ENCODE peak calls at places on chromosomes 1 and 21, in eight cellular contexts. B is transverse colon; X is mammary epithelial cell; K is aorta; L is right lobe of liver; E is effector memory CD4-positive, alpha-beta T cell; S is psoas muscle; I is neural progenitor cell. T is an unnamed sample.

GRCh38 chr1:32972814-32973428 is 8.3 kb upstream of the RNF19B start:
- DNase-seq in B (peak; percentile 43), X (no peak), K (peak; percentile 87), L (peak; percentile 63), E (no peak), S (peak; percentile 47), I (peak; percentile 91), T (peak; percentile 46)

GRCh38 chr1:39609618-39610331 is 29.7 kb downstream of the HEYL start:
- DNase-seq in B (peak; percentile 66), X (peak; percentile 15), K (peak; percentile 92), L (peak; percentile 57), E (peak; percentile 68), S (peak; percentile 77), I (peak; percentile 86), T (peak; percentile 46)

GRCh38 chr1:36446261-36446660 is 4.0 kb downstream of the OSCP1 start:
- DNase-seq in B (no peak), X (no peak), K (no peak), L (no peak), E (no peak), S (no peak), I (peak; percentile 64), T (no peak)

GRCh38 chr1:119674110-119674509 is 26.0 kb upstream of the ZNF697 start:
- DNase-seq in B (no peak), X (peak; percentile 94), K (no peak), L (no peak), E (no peak), S (no peak), I (peak; percentile 20), T (no peak)

GRCh38 chr1:208461680-208462079 is 217.5 kb upstream of the PLXNA2 start:
- DNase-seq in B (no peak), X (no peak), K (no peak), L (no peak), E (no peak), S (no peak), I (peak; percentile 33), T (no peak)

GRCh38 chr1:7375781-7376660 is 395.1 kb upstream of the VAMP3 start:
- DNase-seq in B (no peak), X (no peak), K (peak; percentile 34), L (no peak), E (no peak), S (no peak), I (no peak), T (no peak)

GRCh38 chr1:198641506-198641905 is 2.7 kb downstream of the PTPRC start:
- DNase-seq in B (no peak), X (peak; percentile 37), K (no peak), L (no peak), E (no peak), S (no peak), I (no peak), T (no peak)

GRCh38 chr1:94672934-94673333 is 131.4 kb upstream of the F3 start:
- DNase-seq in B (no peak), X (no peak), K (no peak), L (no peak), E (no peak), S (no peak), I (no peak), T (no peak)

GRCh38 chr1:232634086-232634485 is 4.2 kb upstream of the SIPA1L2 start:
- DNase-seq in B (peak; percentile 74), X (no peak), K (no peak), L (peak; percentile 67), E (no peak), S (peak; percentile 39), I (no peak), T (peak; percentile 86)

GRCh38 chr1:167601442-167602380 is 28.3 kb upstream of the RCSD1 start:
- DNase-seq in B (peak; percentile 34), X (peak; percentile 25), K (no peak), L (peak; percentile 47), E (no peak), S (peak; percentile 40), I (no peak), T (peak; percentile 16)

GRCh38 chr1:183636783-183637182 is 1.2 kb upstream of the ARPC5 start:
- DNase-seq in B (no peak), X (no peak), K (no peak), L (no peak), E (no peak), S (no peak), I (no peak), T (no peak)

GRCh38 chr1:204828352-204828850 is 42.3 kb upstream of the NFASC start:
- DNase-seq in B (peak; percentile 71), X (peak; percentile 72), K (peak; percentile 89), L (peak; percentile 46), E (no peak), S (peak; percentile 73), I (peak; percentile 96), T (peak; percentile 43)

GRCh38 chr1:86741947-86742572 is 37.7 kb downstream of the SH3GLB1 start:
- DNase-seq in B (peak; percentile 20), X (peak; percentile 12), K (no peak), L (no peak), E (peak; percentile 38), S (no peak), I (peak; percentile 30), T (peak; percentile 60)

GRCh38 chr1:64038965-64039926 is 164.2 kb upstream of the UBE2U start:
- DNase-seq in B (no peak), X (peak; percentile 100), K (no peak), L (no peak), E (no peak), S (peak; percentile 37), I (peak; percentile 31), T (peak; percentile 22)

GRCh38 chr1:100035214-100035613 is 65.4 kb downstream of the SLC35A3 start:
- DNase-seq in B (no peak), X (no peak), K (no peak), L (no peak), E (no peak), S (no peak), I (no peak), T (no peak)

DNA sequence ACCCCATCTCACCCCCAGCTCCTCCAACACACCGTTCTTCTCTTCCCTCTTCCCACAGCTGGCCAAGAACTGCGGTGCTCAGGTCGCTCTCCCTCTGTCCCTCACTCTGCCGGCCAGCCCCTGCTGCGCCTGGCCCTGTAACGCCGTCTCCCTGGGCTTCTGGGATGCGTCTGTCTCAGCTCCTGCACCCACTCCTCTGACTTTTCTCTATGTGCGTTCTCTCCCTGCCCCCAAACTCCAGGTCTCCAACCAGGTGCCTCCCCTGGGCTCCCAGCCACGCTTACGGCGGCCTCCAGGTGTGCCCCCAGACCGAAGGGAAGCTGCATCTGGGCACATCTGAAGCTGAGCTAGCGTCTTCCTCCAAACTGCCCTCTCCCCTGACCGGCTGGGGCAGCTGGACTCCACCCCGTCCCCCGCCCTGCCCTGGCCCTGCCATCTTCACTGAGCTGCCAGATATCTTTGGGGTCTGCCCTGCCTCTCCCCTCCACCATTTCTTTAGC is 2.6 kb downstream of the KRTAP10-12 start:
- DNase-seq in B (no peak), X (no peak), K (no peak), L (no peak), E (no peak), S (no peak), I (no peak), T (no peak)
- H3K27me3 ChIP-seq in B (peaks cover 88% of the 10 kb centered on the region), X (peaks cover 9% of the 10 kb centered on the region), K (no peaks in the 10 kb centered on the region), L (no peaks in the 10 kb centered on the region), E (peaks cover 31% of the 10 kb centered on the region), S (peaks cover 77% of the 10 kb centered on the region), I (peaks cover 25% of the 10 kb centered on the region), T (no peaks in the 10 kb centered on the region)

DNA sequence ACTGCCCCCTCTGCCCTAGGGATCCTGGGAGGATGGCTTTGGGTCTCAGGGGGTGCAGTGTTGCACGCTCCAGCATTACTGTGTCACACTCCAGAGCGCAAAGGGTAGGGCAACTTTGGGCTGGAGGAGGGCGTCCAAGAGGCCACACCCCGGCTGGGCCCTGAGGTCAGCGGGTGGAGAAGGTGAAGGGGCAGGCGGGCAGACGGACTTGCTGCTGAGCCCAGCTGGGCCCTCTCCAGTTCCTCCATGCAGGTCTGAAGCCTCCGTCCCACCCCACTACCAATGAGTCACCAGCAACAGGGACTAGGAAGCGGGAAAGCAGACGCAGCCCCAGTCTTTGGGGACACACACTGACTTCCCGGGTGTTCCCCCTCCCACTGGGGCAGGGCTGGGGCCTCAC is 116.0 kb downstream of the CASZ1 start:
- DNase-seq in B (peak; percentile 39), X (no peak), K (no peak), L (no peak), E (no peak), S (no peak), I (no peak), T (peak; percentile 53)
- H3K27ac ChIP-seq in B (peak overlapping the region; percentile 79), X (no peak overlapping the region), K (no peak overlapping the region), L (no peak overlapping the region), E (no peak overlapping the region), S (peak overlapping the region; percentile 87), I (no peak overlapping the region), T (no peak overlapping the region)

GRCh38 chr1:113248494-113248893 is 141.8 kb upstream of the MAGI3 start:
- DNase-seq in B (peak; percentile 35), X (peak; percentile 9), K (no peak), L (no peak), E (no peak), S (no peak), I (no peak), T (no peak)
- H3K27me3 ChIP-seq in B (no peaks in the 10 kb centered on the region), X (no peaks in the 10 kb centered on the region), K (no peaks in the 10 kb centered on the region), L (no peaks in the 10 kb centered on the region), E (no peaks in the 10 kb centered on the region), S (peaks cover 4% of the 10 kb centered on the region), I (no peaks in the 10 kb centered on the region), T (no peaks in the 10 kb centered on the region)

DNA sequence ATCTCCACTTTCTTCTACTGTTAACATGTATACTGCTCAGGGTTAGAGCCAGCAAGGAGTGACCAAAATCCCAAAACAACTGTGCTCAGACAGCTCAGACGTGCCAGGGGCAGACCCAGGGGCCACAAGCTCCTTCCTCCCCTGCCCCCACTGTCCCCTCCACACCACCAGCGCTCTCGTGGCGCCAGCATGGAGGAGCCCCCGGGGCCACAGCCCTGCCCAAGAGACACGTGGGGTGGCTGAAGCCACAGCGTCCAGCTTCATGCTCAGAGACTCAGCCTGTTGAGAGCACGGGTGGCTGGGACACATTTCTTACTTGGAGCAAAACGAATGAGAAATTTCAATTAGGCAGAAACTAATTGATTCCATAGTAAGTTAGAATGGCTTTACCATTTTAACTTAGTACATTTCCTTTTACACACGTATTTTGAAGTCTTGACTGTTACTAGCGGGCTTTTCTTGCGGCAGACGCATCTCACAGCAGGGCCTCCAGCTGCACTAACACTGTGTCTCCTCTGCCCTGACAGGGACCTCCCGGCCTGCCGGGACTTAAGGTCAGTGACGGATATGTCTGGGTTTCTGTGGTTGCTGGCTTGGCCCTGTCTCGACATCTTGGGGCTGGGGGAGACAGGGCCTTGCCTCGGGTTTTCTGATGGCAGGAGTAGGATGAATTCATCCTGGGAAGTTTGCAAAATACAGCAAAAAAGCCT is 54.2 kb downstream of the SLC19A1 start:
- DNase-seq in B (no peak), X (no peak), K (no peak), L (no peak), E (no peak), S (no peak), I (peak; percentile 48), T (no peak)
- H3K27ac ChIP-seq in B (no peak overlapping the region), X (no peak overlapping the region), K (no peak overlapping the region), L (no peak overlapping the region), E (no peak overlapping the region), S (no peak overlapping the region), I (peak overlapping the region; percentile 5), T (no peak overlapping the region)

GRCh38 chr1:11540773-11541160 is 61.8 kb downstream of the DISP3 start:
- DNase-seq in B (no peak), X (no peak), K (no peak), L (no peak), E (no peak), S (no peak), I (no peak), T (no peak)
- H3K27me3 ChIP-seq in B (no peaks in the 10 kb centered on the region), X (peaks cover 2% of the 10 kb centered on the region), K (no peaks in the 10 kb centered on the region), L (no peaks in the 10 kb centered on the region), E (no peaks in the 10 kb centered on the region), S (peaks cover 67% of the 10 kb centered on the region), I (peaks cover 4% of the 10 kb centered on the region), T (no peaks in the 10 kb centered on the region)

GRCh38 chr1:27100797-27101491 is 54.0 kb downstream of the SLC9A1 start:
- DNase-seq in B (no peak), X (no peak), K (no peak), L (no peak), E (no peak), S (no peak), I (no peak), T (no peak)
- H3K27ac ChIP-seq in B (no peak overlapping the region), X (no peak overlapping the region), K (no peak overlapping the region), L (no peak overlapping the region), E (no peak overlapping the region), S (peak overlapping the region; percentile 56), I (no peak overlapping the region), T (no peak overlapping the region)